ENCODE peak calls at places on chromosomes 5 and 9, in seven cellular contexts. U, N, H, P, B, F and V are unnamed samples.
A peak's percentile ranks its signal among the peaks of the same experiment; 100 is the strongest.

GRCh38 chr9:728535-728934 is 113.0 kb upstream of the DMRT1 start:
- DNase-seq in U (no peak), N (no peak), H (no peak), P (no peak), B (no peak), F (no peak), V (no peak)

GRCh38 chr9:34079181-34079580 is 30.5 kb upstream of the UBAP2 start:
- DNase-seq in U (no peak), N (no peak), H (no peak), P (peak; percentile 37), B (no peak), F (no peak), V (no peak)

GRCh38 chr5:159955056-159955624 is 38.9 kb downstream of the ADRA1B start:
- DNase-seq in U (no peak), N (no peak), H (no peak), P (no peak), B (no peak), F (no peak), V (no peak)

GRCh38 chr9:4289411-4290380 is 10.2 kb downstream of the GLIS3 start:
- DNase-seq in U (no peak), N (no peak), H (no peak), P (no peak), B (no peak), F (no peak), V (no peak)

GRCh38 chr9:73151653-73152382 is at the start of gene ANXA1:
- DNase-seq in U (no peak), N (no peak), H (peak; percentile 48), P (peak; percentile 75), B (no peak), F (no peak), V (no peak)

GRCh38 chr5:96433066-96433447 is at the start of gene PCSK1:
- DNase-seq in U (no peak), N (no peak), H (no peak), P (no peak), B (peak; percentile 44), F (no peak), V (no peak)

GRCh38 chr5:89128097-89128496 is 245.1 kb upstream of the MEF2C start:
- DNase-seq in U (no peak), N (no peak), H (no peak), P (no peak), B (no peak), F (no peak), V (no peak)

GRCh38 chr5:152688561-152689274 is 283.6 kb upstream of the NMUR2 start:
- DNase-seq in U (peak; percentile 58), N (no peak), H (no peak), P (peak; percentile 95), B (no peak), F (no peak), V (no peak)

GRCh38 chr9:94504358-94504757 is 50.5 kb upstream of the PCAT7 start:
- DNase-seq in U (no peak), N (no peak), H (no peak), P (no peak), B (no peak), F (no peak), V (no peak)

GRCh38 chr9:95504053-95504963 is 12.5 kb downstream of the PTCH1 start:
- DNase-seq in U (no peak), N (no peak), H (no peak), P (no peak), B (no peak), F (peak; percentile 26), V (no peak)